ENCODE peak calls at places on chromosomes 13 and 19, in five cellular contexts. One of them, this sample, is unnamed.

GRCh38 chr19:18990128-18990708 is 43.1 kb downstream of the SUGP2 start:
- DNase-seq in stimulated activated CD4-positive, alpha-beta T cell treated with anti-CD3 and anti-CD28 coated beads, Interleukin-15, amount 100 ng/mL, for 1 hour: no peak
- DNase-seq in activated naive CD8-positive, alpha-beta T cell treated with anti-CD3 and anti-CD28 coated beads for 36 hours: no peak
- DNase-seq in stimulated activated CD8-positive, alpha-beta memory T cell treated with anti-CD3 and anti-CD28 coated beads, Interleukin-15, amount 100 ng/mL, for 24 hours: no peak
- DNase-seq in heart right ventricle: no peak
- DNase-seq in this sample: no peak

GRCh38 chr13:40362502-40362901 is 303.9 kb downstream of the FOXO1 start:
- DNase-seq in stimulated activated CD4-positive, alpha-beta T cell treated with anti-CD3 and anti-CD28 coated beads, Interleukin-15, amount 100 ng/mL, for 1 hour: no peak
- DNase-seq in activated naive CD8-positive, alpha-beta T cell treated with anti-CD3 and anti-CD28 coated beads for 36 hours: no peak
- DNase-seq in heart right ventricle: no peak
- DNase-seq in stimulated activated CD8-positive, alpha-beta memory T cell treated with anti-CD3 and anti-CD28 coated beads, Interleukin-15, amount 100 ng/mL, for 24 hours: no peak
- DNase-seq in this sample: no peak

GRCh38 chr13:101332583-101332982 is 83.7 kb downstream of the NALCN start:
- DNase-seq in heart right ventricle: no peak
- DNase-seq in stimulated activated CD4-positive, alpha-beta T cell treated with anti-CD3 and anti-CD28 coated beads, Interleukin-15, amount 100 ng/mL, for 1 hour: no peak
- DNase-seq in stimulated activated CD8-positive, alpha-beta memory T cell treated with anti-CD3 and anti-CD28 coated beads, Interleukin-15, amount 100 ng/mL, for 24 hours: no peak
- DNase-seq in activated naive CD8-positive, alpha-beta T cell treated with anti-CD3 and anti-CD28 coated beads for 36 hours: no peak
- DNase-seq in this sample: no peak

GRCh38 chr19:3682286-3682685 is 18.0 kb downstream of the PIP5K1C start:
- DNase-seq in heart right ventricle: no peak
- DNase-seq in stimulated activated CD8-positive, alpha-beta memory T cell treated with anti-CD3 and anti-CD28 coated beads, Interleukin-15, amount 100 ng/mL, for 24 hours: no peak
- DNase-seq in activated naive CD8-positive, alpha-beta T cell treated with anti-CD3 and anti-CD28 coated beads for 36 hours: no peak
- DNase-seq in stimulated activated CD4-positive, alpha-beta T cell treated with anti-CD3 and anti-CD28 coated beads, Interleukin-15, amount 100 ng/mL, for 1 hour: no peak
- DNase-seq in this sample: no peak

GRCh38 chr19:35719402-35720162 is 1.8 kb downstream of the KMT2B start:
- DNase-seq in activated naive CD8-positive, alpha-beta T cell treated with anti-CD3 and anti-CD28 coated beads for 36 hours: no peak
- DNase-seq in heart right ventricle: no peak
- DNase-seq in stimulated activated CD4-positive, alpha-beta T cell treated with anti-CD3 and anti-CD28 coated beads, Interleukin-15, amount 100 ng/mL, for 1 hour: no peak
- DNase-seq in stimulated activated CD8-positive, alpha-beta memory T cell treated with anti-CD3 and anti-CD28 coated beads, Interleukin-15, amount 100 ng/mL, for 24 hours: no peak
- DNase-seq in this sample: no peak

GRCh38 chr19:32154418-32154817 is 191.0 kb upstream of the ZNF507 start:
- DNase-seq in heart right ventricle: no peak
- DNase-seq in activated naive CD8-positive, alpha-beta T cell treated with anti-CD3 and anti-CD28 coated beads for 36 hours: no peak
- DNase-seq in stimulated activated CD4-positive, alpha-beta T cell treated with anti-CD3 and anti-CD28 coated beads, Interleukin-15, amount 100 ng/mL, for 1 hour: no peak
- DNase-seq in stimulated activated CD8-positive, alpha-beta memory T cell treated with anti-CD3 and anti-CD28 coated beads, Interleukin-15, amount 100 ng/mL, for 24 hours: no peak
- DNase-seq in this sample: no peak

GRCh38 chr13:49938921-49939320 is 2.8 kb upstream of the SPRYD7 start:
- DNase-seq in stimulated activated CD8-positive, alpha-beta memory T cell treated with anti-CD3 and anti-CD28 coated beads, Interleukin-15, amount 100 ng/mL, for 24 hours: no peak
- DNase-seq in stimulated activated CD4-positive, alpha-beta T cell treated with anti-CD3 and anti-CD28 coated beads, Interleukin-15, amount 100 ng/mL, for 1 hour: no peak
- DNase-seq in heart right ventricle: no peak
- DNase-seq in activated naive CD8-positive, alpha-beta T cell treated with anti-CD3 and anti-CD28 coated beads for 36 hours: no peak
- DNase-seq in this sample: no peak

GRCh38 chr13:109479991-109480696 is 306.2 kb downstream of the IRS2 start:
- DNase-seq in stimulated activated CD4-positive, alpha-beta T cell treated with anti-CD3 and anti-CD28 coated beads, Interleukin-15, amount 100 ng/mL, for 1 hour: no peak
- DNase-seq in stimulated activated CD8-positive, alpha-beta memory T cell treated with anti-CD3 and anti-CD28 coated beads, Interleukin-15, amount 100 ng/mL, for 24 hours: no peak
- DNase-seq in activated naive CD8-positive, alpha-beta T cell treated with anti-CD3 and anti-CD28 coated beads for 36 hours: no peak
- DNase-seq in heart right ventricle: no peak
- DNase-seq in this sample: no peak

GRCh38 chr19:40756502-40757110 is 5.6 kb downstream of the SNRPA start:
- DNase-seq in stimulated activated CD8-positive, alpha-beta memory T cell treated with anti-CD3 and anti-CD28 coated beads, Interleukin-15, amount 100 ng/mL, for 24 hours: no peak
- DNase-seq in heart right ventricle: no peak
- DNase-seq in activated naive CD8-positive, alpha-beta T cell treated with anti-CD3 and anti-CD28 coated beads for 36 hours: peak; percentile 32
- DNase-seq in stimulated activated CD4-positive, alpha-beta T cell treated with anti-CD3 and anti-CD28 coated beads, Interleukin-15, amount 100 ng/mL, for 1 hour: no peak
- DNase-seq in this sample: no peak

GRCh38 chr19:35236638-35237400 is 8.3 kb upstream of the FAM187B start:
- DNase-seq in heart right ventricle: no peak
- DNase-seq in activated naive CD8-positive, alpha-beta T cell treated with anti-CD3 and anti-CD28 coated beads for 36 hours: no peak
- DNase-seq in stimulated activated CD8-positive, alpha-beta memory T cell treated with anti-CD3 and anti-CD28 coated beads, Interleukin-15, amount 100 ng/mL, for 24 hours: no peak
- DNase-seq in stimulated activated CD4-positive, alpha-beta T cell treated with anti-CD3 and anti-CD28 coated beads, Interleukin-15, amount 100 ng/mL, for 1 hour: no peak
- DNase-seq in this sample: no peak

GRCh38 chr19:19105365-19106060 is 32.8 kb downstream of the TMEM161A start:
- DNase-seq in heart right ventricle: peak; percentile 52
- DNase-seq in activated naive CD8-positive, alpha-beta T cell treated with anti-CD3 and anti-CD28 coated beads for 36 hours: no peak
- DNase-seq in stimulated activated CD8-positive, alpha-beta memory T cell treated with anti-CD3 and anti-CD28 coated beads, Interleukin-15, amount 100 ng/mL, for 24 hours: no peak
- DNase-seq in stimulated activated CD4-positive, alpha-beta T cell treated with anti-CD3 and anti-CD28 coated beads, Interleukin-15, amount 100 ng/mL, for 1 hour: no peak
- DNase-seq in this sample: peak; percentile 78

GRCh38 chr13:40984670-40985366 is 34.3 kb downstream of the ELF1 start:
- DNase-seq in stimulated activated CD8-positive, alpha-beta memory T cell treated with anti-CD3 and anti-CD28 coated beads, Interleukin-15, amount 100 ng/mL, for 24 hours: no peak
- DNase-seq in activated naive CD8-positive, alpha-beta T cell treated with anti-CD3 and anti-CD28 coated beads for 36 hours: no peak
- DNase-seq in heart right ventricle: no peak
- DNase-seq in stimulated activated CD4-positive, alpha-beta T cell treated with anti-CD3 and anti-CD28 coated beads, Interleukin-15, amount 100 ng/mL, for 1 hour: no peak
- DNase-seq in this sample: no peak

GRCh38 chr19:18571564-18572344 is at the start of gene UBA52:
- DNase-seq in stimulated activated CD8-positive, alpha-beta memory T cell treated with anti-CD3 and anti-CD28 coated beads, Interleukin-15, amount 100 ng/mL, for 24 hours: peak; percentile 99
- DNase-seq in stimulated activated CD4-positive, alpha-beta T cell treated with anti-CD3 and anti-CD28 coated beads, Interleukin-15, amount 100 ng/mL, for 1 hour: peak; percentile 98
- DNase-seq in activated naive CD8-positive, alpha-beta T cell treated with anti-CD3 and anti-CD28 coated beads for 36 hours: peak; percentile 100
- DNase-seq in heart right ventricle: peak; percentile 98
- DNase-seq in this sample: peak; percentile 97

GRCh38 chr13:45500492-45501174 is 35.9 kb downstream of the COG3 start:
- DNase-seq in stimulated activated CD4-positive, alpha-beta T cell treated with anti-CD3 and anti-CD28 coated beads, Interleukin-15, amount 100 ng/mL, for 1 hour: no peak
- DNase-seq in heart right ventricle: no peak
- DNase-seq in stimulated activated CD8-positive, alpha-beta memory T cell treated with anti-CD3 and anti-CD28 coated beads, Interleukin-15, amount 100 ng/mL, for 24 hours: no peak
- DNase-seq in activated naive CD8-positive, alpha-beta T cell treated with anti-CD3 and anti-CD28 coated beads for 36 hours: no peak
- DNase-seq in this sample: no peak

GRCh38 chr13:49219647-49220034 is 497 bp upstream of the MLNR start:
- DNase-seq in stimulated activated CD4-positive, alpha-beta T cell treated with anti-CD3 and anti-CD28 coated beads, Interleukin-15, amount 100 ng/mL, for 1 hour: no peak
- DNase-seq in stimulated activated CD8-positive, alpha-beta memory T cell treated with anti-CD3 and anti-CD28 coated beads, Interleukin-15, amount 100 ng/mL, for 24 hours: no peak
- DNase-seq in activated naive CD8-positive, alpha-beta T cell treated with anti-CD3 and anti-CD28 coated beads for 36 hours: no peak
- DNase-seq in heart right ventricle: no peak
- DNase-seq in this sample: no peak

GRCh38 chr13:112733661-112734379 is 44.0 kb downstream of the ATP11A start:
- DNase-seq in stimulated activated CD8-positive, alpha-beta memory T cell treated with anti-CD3 and anti-CD28 coated beads, Interleukin-15, amount 100 ng/mL, for 24 hours: no peak
- DNase-seq in stimulated activated CD4-positive, alpha-beta T cell treated with anti-CD3 and anti-CD28 coated beads, Interleukin-15, amount 100 ng/mL, for 1 hour: no peak
- DNase-seq in heart right ventricle: no peak
- DNase-seq in activated naive CD8-positive, alpha-beta T cell treated with anti-CD3 and anti-CD28 coated beads for 36 hours: no peak
- DNase-seq in this sample: peak; percentile 74

GRCh38 chr13:101915755-101916107 is 463.3 kb downstream of the ITGBL1 start:
- DNase-seq in stimulated activated CD8-positive, alpha-beta memory T cell treated with anti-CD3 and anti-CD28 coated beads, Interleukin-15, amount 100 ng/mL, for 24 hours: no peak
- DNase-seq in heart right ventricle: no peak
- DNase-seq in activated naive CD8-positive, alpha-beta T cell treated with anti-CD3 and anti-CD28 coated beads for 36 hours: no peak
- DNase-seq in stimulated activated CD4-positive, alpha-beta T cell treated with anti-CD3 and anti-CD28 coated beads, Interleukin-15, amount 100 ng/mL, for 1 hour: no peak
- DNase-seq in this sample: no peak

GRCh38 chr19:16235811-16236710 is 38.4 kb downstream of the AP1M1 start:
- DNase-seq in stimulated activated CD4-positive, alpha-beta T cell treated with anti-CD3 and anti-CD28 coated beads, Interleukin-15, amount 100 ng/mL, for 1 hour: no peak
- DNase-seq in activated naive CD8-positive, alpha-beta T cell treated with anti-CD3 and anti-CD28 coated beads for 36 hours: no peak
- DNase-seq in stimulated activated CD8-positive, alpha-beta memory T cell treated with anti-CD3 and anti-CD28 coated beads, Interleukin-15, amount 100 ng/mL, for 24 hours: no peak
- DNase-seq in heart right ventricle: no peak
- DNase-seq in this sample: no peak

GRCh38 chr19:8361921-8362793 is 1.8 kb upstream of the ANGPTL4 start:
- DNase-seq in activated naive CD8-positive, alpha-beta T cell treated with anti-CD3 and anti-CD28 coated beads for 36 hours: no peak
- DNase-seq in stimulated activated CD8-positive, alpha-beta memory T cell treated with anti-CD3 and anti-CD28 coated beads, Interleukin-15, amount 100 ng/mL, for 24 hours: no peak
- DNase-seq in stimulated activated CD4-positive, alpha-beta T cell treated with anti-CD3 and anti-CD28 coated beads, Interleukin-15, amount 100 ng/mL, for 1 hour: no peak
- DNase-seq in heart right ventricle: peak; percentile 93
- DNase-seq in this sample: no peak

This sample was measured in neuronal stem cell.